ENCODE peak calls at places on chromosomes 5 and 9, in nine cellular contexts. U is RCC 7860, E is activated gamma-delta T cell, B is progenitor cell of endocrine pancreas, O is A673, R is NCI-H748 treated with DMSO at 0.1 percent for 48 hours, Q is HEK293T, X is left ventricle myocardium superior, H is HCEC 1CT. L is an unnamed sample.

GRCh38 chr5:548256-548655 is 24.0 kb upstream of the SLC9A3 start:
- DNase-seq in U (no peak), E (no peak), B (no peak), O (no peak), R (no peak), Q (no peak), X (peak), H (peak), L (peak)

GRCh38 chr5:55173696-55174101 is 722 bp upstream of the CDC20B start:
- DNase-seq in U (no peak), E (no peak), B (no peak), O (no peak), R (no peak), Q (no peak), X (no peak), H (no peak), L (no peak)

GRCh38 chr5:56211298-56211865 is 21.7 kb downstream of the ANKRD55 start:
- DNase-seq in U (peak), E (no peak), B (no peak), O (no peak), R (no peak), Q (no peak), X (no peak), H (peak), L (peak)

GRCh38 chr5:107593009-107593408 is 77.7 kb downstream of the EFNA5 start:
- DNase-seq in U (no peak), E (no peak), B (no peak), O (no peak), R (no peak), Q (no peak), X (no peak), H (no peak), L (no peak)

GRCh38 chr9:117103711-117104110 is 311.1 kb downstream of the ASTN2 start:
- DNase-seq in U (no peak), E (no peak), B (no peak), O (no peak), R (no peak), Q (no peak), X (no peak), H (no peak), L (no peak)

GRCh38 chr5:78361226-78361993 is 993 bp downstream of the SCAMP1 start:
- DNase-seq in U (peak), E (no peak), B (no peak), O (peak), R (peak), Q (peak), X (peak), H (peak), L (peak)

GRCh38 chr5:130104895-130105684 is 200.8 kb downstream of the CHSY3 start:
- DNase-seq in U (no peak), E (no peak), B (no peak), O (no peak), R (no peak), Q (no peak), X (no peak), H (peak), L (no peak)

GRCh38 chr5:138927979-138928378 is 52.8 kb upstream of the LRRTM2 start:
- DNase-seq in U (no peak), E (no peak), B (no peak), O (no peak), R (no peak), Q (no peak), X (peak), H (no peak), L (peak)

L was measured in kidney.